ENCODE peak calls at places on chromosome 3, in five cellular contexts. K is K562, J is GM12891, B is suprapubic skin, Y is spleen. D is an unnamed sample.

GRCh38 chr3:184453296-184453695 is 73.4 kb downstream of the CHRD start:
- DNase-seq in K (no peak), J (no peak), B (no peak), Y (no peak), D (no peak)

GRCh38 chr3:159884661-159885402 is 103.8 kb upstream of the IL12A start:
- DNase-seq in K (peak), J (peak), B (no peak), Y (no peak), D (no peak)

GRCh38 chr3:174376346-174376745 is 482.8 kb upstream of the NAALADL2 start:
- DNase-seq in K (no peak), J (no peak), B (no peak), Y (no peak), D (no peak)

GRCh38 chr3:17360991-17361390 is 381.4 kb downstream of the TBC1D5 start:
- DNase-seq in K (no peak), J (no peak), B (no peak), Y (no peak), D (no peak)

GRCh38 chr3:2861120-2861519 is 249.1 kb downstream of the IL5RA start:
- DNase-seq in K (no peak), J (no peak), B (no peak), Y (no peak), D (no peak)

GRCh38 chr3:54443572-54444161 is 321.3 kb downstream of the CACNA2D3 start:
- DNase-seq in K (no peak), J (no peak), B (no peak), Y (no peak), D (peak)

GRCh38 chr3:184175981-184176376 is 1.3 kb downstream of the AP2M1 start:
- DNase-seq in K (no peak), J (no peak), B (no peak), Y (no peak), D (no peak)

GRCh38 chr3:150699068-150699635 is 4.6 kb downstream of the ERICH6 start:
- DNase-seq in K (peak), J (no peak), B (no peak), Y (no peak), D (no peak)

GRCh38 chr3:58559586-58559985 is 17.6 kb downstream of the FAM107A start:
- DNase-seq in K (no peak), J (no peak), B (no peak), Y (no peak), D (no peak)

GRCh38 chr3:42497009-42497731 is 5.3 kb upstream of the VIPR1 start:
- DNase-seq in K (no peak), J (no peak), B (peak), Y (peak), D (peak)

GRCh38 chr3:22542311-22542710 is 660.8 kb upstream of the UBE2E2 start:
- DNase-seq in K (no peak), J (no peak), B (no peak), Y (no peak), D (no peak)

GRCh38 chr3:20154928-20155327 is 31.1 kb downstream of the SGO1 start:
- DNase-seq in K (no peak), J (no peak), B (no peak), Y (no peak), D (no peak)

GRCh38 chr3:78427303-78427702 is 1340.5 kb downstream of the ROBO1 start:
- DNase-seq in K (no peak), J (no peak), B (no peak), Y (no peak), D (no peak)

GRCh38 chr3:69660631-69661030 is 78.6 kb upstream of the MITF start:
- DNase-seq in K (no peak), J (no peak), B (no peak), Y (no peak), D (no peak)

GRCh38 chr3:141354517-141354916 is 13.8 kb upstream of the ZBTB38 start:
- DNase-seq in K (no peak), J (no peak), B (no peak), Y (no peak), D (no peak)

GRCh38 chr3:31321620-31322019 is 211.1 kb upstream of the STT3B start:
- DNase-seq in K (no peak), J (no peak), B (no peak), Y (no peak), D (no peak)

GRCh38 chr3:52182203-52182602 is 15.8 kb upstream of the ALAS1 start:
- DNase-seq in K (peak), J (no peak), B (peak), Y (peak), D (no peak)

GRCh38 chr3:117633207-117633606 is 923.6 kb downstream of the TUSC7 start:
- DNase-seq in K (no peak), J (no peak), B (no peak), Y (no peak), D (no peak)

GRCh38 chr3:47994180-47994579 is 22.0 kb downstream of the MAP4 start:
- DNase-seq in K (no peak), J (no peak), B (no peak), Y (no peak), D (no peak)

GRCh38 chr3:52244061-52244628 is 1.4 kb upstream of the PPM1M start:
- DNase-seq in K (no peak), J (peak), B (peak), Y (peak), D (no peak)

GRCh38 chr3:172965256-172965655 is 175.8 kb downstream of the SPATA16 start:
- DNase-seq in K (no peak), J (no peak), B (no peak), Y (no peak), D (no peak)

GRCh38 chr3:81871358-81872152 is 110.1 kb upstream of the GBE1 start:
- DNase-seq in K (no peak), J (no peak), B (no peak), Y (no peak), D (no peak)

GRCh38 chr3:52518723-52519444 is 14.8 kb downstream of the NT5DC2 start:
- DNase-seq in K (peak), J (no peak), B (no peak), Y (no peak), D (no peak)

GRCh38 chr3:137121704-137122314 is 164.0 kb downstream of the IL20RB start:
- DNase-seq in K (peak), J (no peak), B (no peak), Y (no peak), D (no peak)

GRCh38 chr3:57154470-57154869 is 10.7 kb downstream of the IL17RD start:
- DNase-seq in K (no peak), J (no peak), B (no peak), Y (no peak), D (no peak)

GRCh38 chr3:14352002-14352627 is 50.3 kb upstream of the SLC6A6 start:
- DNase-seq in K (peak), J (peak), B (no peak), Y (no peak), D (no peak)

GRCh38 chr3:48614044-48614443 is 4.6 kb upstream of the UQCRC1 start:
- DNase-seq in K (no peak), J (no peak), B (no peak), Y (no peak), D (no peak)

GRCh38 chr3:100548053-100548452 is 55.6 kb downstream of the TMEM45A start:
- DNase-seq in K (no peak), J (no peak), B (no peak), Y (no peak), D (no peak)

GRCh38 chr3:179957264-179957845 is 79.4 kb downstream of the PEX5L start:
- DNase-seq in K (no peak), J (no peak), B (no peak), Y (no peak), D (no peak)

GRCh38 chr3:152684279-152684678 is 150.7 kb upstream of the P2RY1 start:
- DNase-seq in K (no peak), J (no peak), B (no peak), Y (no peak), D (no peak)

GRCh38 chr3:38630591-38630990 is 18.9 kb downstream of the SCN5A start:
- DNase-seq in K (no peak), J (no peak), B (no peak), Y (no peak), D (no peak)

GRCh38 chr3:193982258-193982659 is 153.7 kb upstream of the HES1 start:
- DNase-seq in K (no peak), J (no peak), B (peak), Y (peak), D (peak)

GRCh38 chr3:162295323-162295983 is 798.8 kb downstream of the OTOL1 start:
- DNase-seq in K (no peak), J (no peak), B (no peak), Y (no peak), D (no peak)

GRCh38 chr3:141334627-141335250 is 33.6 kb upstream of the ZBTB38 start:
- DNase-seq in K (no peak), J (no peak), B (no peak), Y (no peak), D (no peak)

GRCh38 chr3:113791381-113791780 is 44.5 kb downstream of the ATP6V1A start:
- DNase-seq in K (no peak), J (no peak), B (no peak), Y (no peak), D (no peak)

GRCh38 chr3:131178710-131179375 is 152.2 kb downstream of the NEK11 start:
- DNase-seq in K (no peak), J (no peak), B (no peak), Y (no peak), D (no peak)

GRCh38 chr3:196127308-196128040 is 45.6 kb upstream of the TFRC start:
- DNase-seq in K (peak), J (no peak), B (no peak), Y (no peak), D (no peak)

GRCh38 chr3:34016925-34017592 is 218.6 kb downstream of the PDCD6IP start:
- DNase-seq in K (no peak), J (no peak), B (no peak), Y (no peak), D (no peak)

DNA sequence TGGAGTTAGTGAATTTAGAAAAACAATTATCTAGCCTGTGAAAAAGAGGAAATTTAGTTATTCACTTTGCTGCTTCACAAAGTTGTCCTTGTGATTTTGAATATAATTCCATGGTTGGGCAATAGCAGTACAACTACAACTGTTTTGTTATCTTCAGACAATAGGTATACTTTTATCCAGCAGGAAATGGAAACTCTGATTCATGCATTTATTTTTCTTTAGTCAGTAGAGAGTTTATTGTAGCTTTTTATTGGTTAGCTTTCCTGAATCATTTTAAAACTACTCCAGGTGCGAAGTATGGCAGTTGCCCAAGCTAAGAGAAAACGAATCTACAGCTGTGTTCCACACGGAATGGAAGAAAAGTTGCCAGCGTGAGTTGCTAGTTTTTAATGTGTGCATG is 80.3 kb downstream of the TM4SF4 start:
- DNase-seq in K (no peak), J (no peak), B (no peak), Y (no peak), D (no peak)
- TF ChIP-seq POLR2AphosphoS5 in K (no peak), J (no peak), B (no peak), Y (no peak), D (no peak)

GRCh38 chr3:129937717-129938116 is 36.8 kb upstream of the TRH start:
- DNase-seq in K (no peak), J (no peak), B (no peak), Y (peak), D (no peak)

GRCh38 chr3:129938140-129938930 is 36.2 kb upstream of the TRH start:
- DNase-seq in K (no peak), J (no peak), B (no peak), Y (no peak), D (no peak)

GRCh38 chr3:129933471-129933870 is 40.0 kb upstream of the TMCC1 start:
- DNase-seq in K (no peak), J (no peak), B (no peak), Y (peak), D (no peak)

GRCh38 chr3:129934234-129935123 is 40.0 kb upstream of the TRH start:
- DNase-seq in K (peak), J (peak), B (no peak), Y (peak), D (no peak)

DNA sequence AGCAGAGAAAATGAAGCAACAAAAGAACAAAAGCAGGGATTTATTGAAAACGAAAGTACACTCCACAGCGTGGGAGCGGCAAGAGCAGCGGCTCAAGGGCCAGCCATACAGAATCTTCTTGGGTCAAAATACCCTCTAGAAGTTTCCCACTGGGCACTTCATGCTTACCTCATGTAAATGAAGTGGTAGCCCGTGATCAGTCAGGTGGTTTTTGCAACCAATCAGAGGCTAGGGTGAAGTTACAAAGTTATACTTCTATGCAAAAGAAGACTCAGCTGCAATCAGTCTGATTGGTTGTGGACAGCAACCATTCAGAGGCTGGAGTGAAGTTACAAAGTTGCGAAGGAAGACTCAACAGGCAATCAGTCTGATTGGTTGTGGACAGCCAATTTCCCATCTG is 37.8 kb upstream of the TRH start:
- DNase-seq in K (peak), J (no peak), B (no peak), Y (peak), D (no peak)
- TF ChIP-seq POLR2AphosphoS5 in K (no peak), J (no peak), B (no peak), Y (no peak), D (no peak)

GRCh38 chr3:138594150-138594934 is at the start of gene CEP70:
- DNase-seq in K (peak), J (peak), B (peak), Y (peak), D (peak)
- TF ChIP-seq POLR2AphosphoS5 in K (peak), J (no peak), B (peak), Y (peak), D (peak)

DNA sequence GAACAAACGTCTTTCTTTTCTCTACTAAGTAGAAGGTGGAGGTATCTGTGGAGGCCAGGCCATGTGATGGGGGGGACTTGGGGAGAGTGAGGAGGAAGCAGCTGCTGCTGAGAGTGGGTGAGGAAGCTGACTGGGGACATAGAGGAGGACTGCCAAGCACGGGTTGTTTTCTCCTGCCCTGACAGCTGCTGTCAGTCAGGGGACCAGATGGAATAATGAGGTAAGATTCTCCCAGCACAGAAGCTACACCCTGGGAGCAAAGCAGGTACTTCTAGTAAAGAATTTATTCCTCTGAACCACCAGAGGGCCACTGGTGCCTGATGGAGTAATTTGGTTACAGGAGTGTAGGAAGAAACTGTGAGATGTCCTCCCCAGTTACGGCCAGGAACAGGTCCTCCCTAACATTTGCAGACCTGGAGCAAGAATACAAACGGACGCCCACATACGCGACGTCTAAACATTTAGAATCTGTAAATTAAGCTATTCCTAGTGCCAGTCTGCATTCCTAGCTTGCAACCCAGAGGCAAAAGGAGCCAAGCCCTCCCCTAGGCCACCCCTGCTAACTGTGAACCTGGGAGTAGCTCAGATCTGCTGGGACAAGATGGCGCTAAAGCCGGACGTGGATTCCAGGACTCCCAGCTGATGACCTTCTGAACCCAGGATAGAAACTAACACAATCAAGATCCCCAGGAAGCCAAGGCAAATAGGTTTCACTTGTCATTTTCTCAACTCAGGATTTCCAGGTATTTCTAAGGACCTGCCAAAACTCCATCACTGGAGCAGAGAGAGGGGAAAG is 14.8 kb downstream of the CRYGS start:
- DNase-seq in K (no peak), J (no peak), B (no peak), Y (no peak), D (no peak)
- TF ChIP-seq POLR2AphosphoS5 in K (no peak), J (no peak), B (no peak), Y (no peak), D (no peak)

DNA sequence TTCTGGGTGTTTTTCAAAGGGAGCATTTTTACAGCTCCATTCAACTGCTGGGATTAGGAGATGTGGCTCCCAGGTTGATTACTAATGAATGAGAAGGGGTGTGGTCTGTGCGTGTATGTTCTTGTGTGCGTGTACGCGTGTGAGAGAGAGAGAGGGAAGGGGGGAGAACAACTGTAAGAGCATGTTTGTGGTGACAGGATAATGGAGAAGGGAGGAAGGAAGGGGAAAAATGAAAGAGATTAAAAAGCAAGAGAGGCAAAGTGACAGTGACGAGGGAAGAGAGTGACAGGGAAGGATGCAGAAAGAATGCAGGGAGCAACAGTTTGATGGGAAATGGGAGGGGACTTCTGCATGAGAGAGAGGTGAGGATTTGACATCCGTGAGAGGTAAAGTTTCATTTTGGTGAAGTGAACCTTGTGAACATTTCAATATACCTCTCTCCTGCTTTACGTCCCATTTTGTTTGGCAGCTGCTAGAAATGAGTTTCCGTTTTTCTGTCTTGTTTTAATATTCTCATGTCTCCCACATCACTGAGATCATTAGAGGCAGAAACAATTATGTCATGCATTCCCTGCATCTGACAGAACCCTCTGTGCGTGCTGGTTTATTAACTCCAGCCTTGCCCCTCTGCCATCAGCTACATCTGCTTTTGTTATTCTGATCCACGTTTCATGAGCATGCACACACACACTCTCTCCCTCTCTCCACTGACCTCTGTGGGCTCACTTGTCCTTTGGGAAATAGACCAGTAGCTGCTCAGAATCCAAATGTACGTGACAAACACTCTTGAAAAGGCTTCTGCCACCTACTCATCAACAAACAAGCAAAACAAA is 161.6 kb downstream of the GAP43 start:
- DNase-seq in K (no peak), J (no peak), B (no peak), Y (no peak), D (no peak)
- TF ChIP-seq POLR2AphosphoS5 in K (no peak), J (no peak), B (no peak), Y (no peak), D (no peak)

GRCh38 chr3:45027406-45027805 is 1.3 kb downstream of the CLEC3B start:
- DNase-seq in K (no peak), J (no peak), B (no peak), Y (no peak), D (no peak)

GRCh38 chr3:45023675-45024074 is 2.4 kb upstream of the CLEC3B start:
- DNase-seq in K (no peak), J (no peak), B (no peak), Y (no peak), D (no peak)

GRCh38 chr3:45026957-45027356 is 854 bp downstream of the CLEC3B start:
- DNase-seq in K (no peak), J (no peak), B (peak), Y (no peak), D (no peak)

GRCh38 chr3:45024601-45025262 is 1.4 kb upstream of the CLEC3B start:
- DNase-seq in K (no peak), J (no peak), B (no peak), Y (no peak), D (no peak)

DNA sequence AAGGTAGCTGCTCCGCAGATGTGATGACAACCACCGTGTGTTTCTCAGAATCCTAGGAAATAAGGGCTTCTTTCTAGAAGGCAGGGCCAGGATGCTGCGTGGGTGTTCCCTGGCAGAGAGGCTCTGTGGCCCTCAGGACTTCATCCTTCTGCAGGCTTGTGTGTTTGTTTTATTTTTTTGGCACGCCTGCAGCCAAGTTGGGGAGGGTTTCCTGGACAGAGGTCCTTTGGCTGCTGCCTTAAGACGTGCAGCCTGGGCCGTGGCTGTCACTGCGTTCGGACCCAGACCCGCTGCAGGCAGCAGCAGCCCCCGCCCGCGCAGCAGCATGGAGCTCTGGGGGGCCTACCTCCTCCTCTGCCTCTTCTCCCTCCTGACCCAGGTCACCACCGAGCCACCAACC is at the start of gene CLEC3B:
- DNase-seq in K (no peak), J (no peak), B (no peak), Y (no peak), D (peak)
- TF ChIP-seq POLR2AphosphoS5 in K (no peak), J (no peak), B (no peak), Y (peak), D (no peak)

GRCh38 chr3:66406186-66406585 is 94.6 kb downstream of the LRIG1 start:
- DNase-seq in K (no peak), J (no peak), B (peak), Y (no peak), D (no peak)
- TF ChIP-seq POLR2AphosphoS5 in K (no peak), J (no peak), B (no peak), Y (no peak), D (no peak)

DNA sequence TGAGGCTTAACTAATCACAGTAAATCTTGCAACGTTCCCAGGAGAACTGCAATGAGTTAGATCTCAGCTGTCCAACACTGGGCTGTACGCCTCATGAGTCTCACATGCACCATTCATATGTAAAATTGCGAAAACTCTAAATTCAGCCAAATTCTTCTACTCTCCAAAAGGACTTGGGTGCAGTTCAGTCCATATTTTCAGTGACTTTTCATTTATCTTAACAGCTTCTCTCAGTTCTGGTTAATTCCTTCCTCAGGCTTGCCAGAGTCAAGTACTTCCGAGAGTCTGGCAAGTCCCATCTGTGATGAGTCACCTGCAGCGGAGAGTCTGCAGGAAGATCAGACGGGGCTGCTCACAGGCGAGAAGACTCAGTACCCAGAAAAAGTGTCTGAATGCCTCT is 11.5 kb downstream of the CCDC80 start:
- DNase-seq in K (peak), J (no peak), B (no peak), Y (no peak), D (peak)
- TF ChIP-seq POLR2AphosphoS5 in K (no peak), J (no peak), B (peak), Y (no peak), D (peak)